ENCODE peak calls at places on chromosomes 6 and 20, in nine cellular contexts. Q, R, O, D, G, C, A, W and K are unnamed samples.

GRCh38 chr20:1224205-1224604 is 1.6 kb upstream of the RAD21L1 start:
- DNase-seq in Q (no peak), O (no peak), D (no peak), R (no peak), W (no peak), A (no peak), C (no peak), G (no peak), K (peak; percentile 62)

GRCh38 chr6:156033598-156033997 is 578.0 kb upstream of the NOX3 start:
- DNase-seq in W (no peak), R (no peak), G (no peak), A (no peak), C (no peak), O (no peak), Q (no peak), D (no peak), K (no peak)

GRCh38 chr6:45001663-45002062 is 326.5 kb upstream of the RUNX2 start:
- DNase-seq in R (no peak), Q (no peak), D (no peak), O (peak; percentile 26), C (no peak), G (peak; percentile 32), A (no peak), W (no peak), K (no peak)

GRCh38 chr20:58892126-58892931 is 39.8 kb downstream of the GNAS start:
- DNase-seq in D (peak; percentile 81), A (peak; percentile 59), O (peak; percentile 86), R (peak; percentile 78), Q (peak; percentile 54), C (peak; percentile 67), W (peak; percentile 70), G (peak; percentile 84), K (peak; percentile 86)

GRCh38 chr20:58781138-58781537 is 69.6 kb downstream of the GNAS-AS1 start:
- DNase-seq in C (no peak), W (no peak), A (no peak), Q (no peak), R (no peak), G (no peak), D (no peak), O (no peak), K (no peak)

GRCh38 chr6:16770701-16771569 is 9.7 kb upstream of the ATXN1 start:
- DNase-seq in G (peak; percentile 75), D (peak; percentile 83), R (peak; percentile 83), O (peak; percentile 63), A (peak; percentile 80), W (peak; percentile 81), C (peak; percentile 83), Q (peak; percentile 83), K (peak; percentile 86)

GRCh38 chr6:138540468-138540867 is 41.2 kb upstream of the NHSL1 start:
- DNase-seq in C (no peak), W (no peak), D (no peak), O (no peak), G (no peak), R (no peak), Q (no peak), A (peak; percentile 88), K (no peak)

GRCh38 chr6:74320076-74320475 is 624.1 kb downstream of the CD109 start:
- DNase-seq in W (no peak), D (no peak), O (no peak), G (no peak), Q (no peak), C (no peak), A (no peak), R (no peak), K (no peak)

GRCh38 chr6:39059496-39060310 is 11.1 kb downstream of the GLP1R start:
- DNase-seq in W (no peak), G (no peak), Q (no peak), C (no peak), A (no peak), R (no peak), O (no peak), D (no peak), K (peak; percentile 55)

GRCh38 chr20:41028359-41029149 is at the start of gene TOP1:
- DNase-seq in W (peak; percentile 100), C (peak; percentile 100), R (peak; percentile 100), O (peak; percentile 100), D (peak; percentile 100), Q (peak; percentile 100), A (peak; percentile 100), G (peak; percentile 100), K (peak; percentile 100)
- TF ChIP-seq CTCF in W (no peak), C (no peak), R (no peak), O (no peak), D (no peak), Q (no peak), A (no peak), G (no peak), K (no peak)

GRCh38 chr6:10084276-10084993 is 330.4 kb downstream of the TFAP2A start:
- DNase-seq in O (no peak), G (no peak), D (no peak), Q (peak; percentile 95), A (no peak), R (no peak), C (no peak), W (no peak), K (no peak)
- TF ChIP-seq CTCF in O (no peak), G (no peak), D (no peak), Q (peak; percentile 63), A (no peak), R (no peak), C (no peak), W (no peak), K (no peak)

GRCh38 chr6:108714774-108715414 is 133.3 kb upstream of the ARMC2 start:
- DNase-seq in A (no peak), D (no peak), G (no peak), W (no peak), C (no peak), R (no peak), Q (no peak), O (no peak), K (no peak)

GRCh38 chr6:108712946-108713345 is 135.3 kb upstream of the ARMC2 start:
- DNase-seq in W (no peak), A (no peak), G (no peak), Q (no peak), C (peak; percentile 66), O (no peak), R (no peak), D (no peak), K (no peak)

GRCh38 chr6:108711831-108712230 is 136.4 kb upstream of the ARMC2 start:
- DNase-seq in A (no peak), Q (no peak), C (no peak), O (no peak), W (no peak), G (no peak), D (no peak), R (no peak), K (no peak)

GRCh38 chr6:108715832-108716231 is 132.4 kb upstream of the ARMC2 start:
- DNase-seq in G (no peak), O (no peak), C (no peak), A (no peak), D (no peak), R (no peak), Q (no peak), W (peak; percentile 92), K (no peak)

GRCh38 chr6:108714012-108714773 is 134.0 kb upstream of the ARMC2 start:
- DNase-seq in R (no peak), G (no peak), O (no peak), Q (peak; percentile 29), C (no peak), D (no peak), W (peak; percentile 50), A (peak; percentile 41), K (no peak)
- TF ChIP-seq CTCF in R (no peak), G (no peak), O (no peak), Q (no peak), C (no peak), D (no peak), W (no peak), A (no peak), K (no peak)

DNA sequence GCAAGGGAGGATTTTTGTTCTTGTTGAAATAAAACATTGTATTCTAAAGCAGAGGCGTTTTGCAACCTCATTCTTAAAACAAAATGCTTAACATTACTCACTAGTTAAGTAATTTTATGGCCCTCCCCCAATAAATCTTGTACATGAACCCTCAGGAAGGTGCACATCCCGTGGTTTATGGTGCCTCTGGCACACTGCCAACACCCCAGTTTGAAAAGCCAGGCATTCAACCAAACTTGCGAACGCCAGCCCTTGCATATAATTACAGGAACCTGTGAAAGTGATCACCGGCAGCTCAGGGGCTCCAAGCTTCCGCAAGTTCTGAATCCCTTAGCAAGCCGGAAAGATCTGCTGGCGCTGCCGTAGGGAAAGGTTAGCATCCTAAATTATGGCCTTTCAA is 1109.0 kb upstream of the FLRT3 start:
- DNase-seq in C (no peak), D (peak; percentile 11), Q (peak; percentile 47), O (no peak), A (peak; percentile 0), G (no peak), R (no peak), W (no peak), K (no peak)
- TF ChIP-seq CTCF in C (no peak), D (no peak), Q (no peak), O (no peak), A (no peak), G (no peak), R (no peak), W (no peak), K (no peak)

GRCh38 chr20:10636326-10636818 is 37.4 kb downstream of the JAG1 start:
- DNase-seq in D (no peak), R (no peak), G (no peak), A (peak; percentile 78), W (no peak), C (no peak), O (no peak), Q (peak; percentile 54), K (no peak)
- TF ChIP-seq CTCF in D (no peak), R (no peak), G (no peak), A (peak; percentile 1), W (no peak), C (no peak), O (no peak), Q (peak; percentile 9), K (peak; percentile 36)

DNA sequence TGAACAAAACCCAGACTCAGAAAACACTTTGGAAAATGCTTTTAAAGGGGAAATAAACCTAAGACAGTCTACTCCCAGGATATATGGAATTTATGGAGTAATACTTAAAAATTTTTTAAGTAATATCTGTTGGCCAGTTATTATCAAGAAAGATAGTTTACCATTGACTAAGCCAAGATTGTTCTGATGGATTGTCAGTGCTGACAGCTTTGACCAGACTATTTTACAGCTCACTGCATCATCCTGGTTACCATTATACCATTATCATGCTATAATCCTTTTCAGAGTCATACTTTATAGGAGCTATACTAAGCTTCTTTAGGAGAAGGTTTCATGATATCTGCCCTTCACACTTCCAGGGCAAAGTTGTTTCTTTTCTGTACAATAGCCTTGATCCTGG is 16.4 kb downstream of the GTF2H5 start:
- DNase-seq in A (no peak), G (no peak), Q (no peak), C (no peak), W (no peak), O (no peak), D (no peak), R (no peak), K (no peak)
- TF ChIP-seq CTCF in A (no peak), G (no peak), Q (no peak), C (no peak), W (no peak), O (no peak), D (no peak), R (no peak), K (no peak)